ENCODE peak calls at places on chromosomes 6 and 20, in nine cellular contexts. R is putamen; L is stimulated activated CD8-positive, alpha-beta memory T cell treated with anti-CD3 and anti-CD28 coated beads, Interleukin-7, amount 100 ng/mL, for 48 hours; G is HuH-7.5; C is upper lobe of right lung; W is iris pigment epithelial cell; X is NCI-H1092 treated with DMSO at 0.1 percent for 48 hours; V is activated CD4-positive, alpha-beta T cell treated with anti-CD3 and anti-CD28 coated beads for 4 hours; N is glomerular endothelial cell. T is an unnamed sample.

GRCh38 chr6:30748301-30748769 is 4.0 kb upstream of the IER3 start:
- DNase-seq in C (no peak), L (no peak), R (no peak), X (no peak), W (no peak), V (no peak), N (no peak), G (no peak), T (no peak)

GRCh38 chr20:46610145-46610544 is 41.1 kb downstream of the SLC13A3 start:
- DNase-seq in C (no peak), R (no peak), X (no peak), G (no peak), W (no peak), V (no peak), L (no peak), N (no peak), T (no peak)

GRCh38 chr20:49562341-49563014 is 5.5 kb downstream of the PTGIS start:
- DNase-seq in R (peak), C (no peak), N (peak), G (no peak), V (no peak), X (no peak), W (peak), L (no peak), T (no peak)

GRCh38 chr6:169959129-169960002 is 207.9 kb downstream of the ERMARD start:
- DNase-seq in N (no peak), X (peak), G (no peak), R (no peak), W (no peak), L (no peak), C (peak), V (peak), T (no peak)

GRCh38 chr6:4714961-4715501 is 61.2 kb upstream of the CDYL start:
- DNase-seq in X (no peak), W (no peak), G (no peak), V (no peak), L (no peak), C (no peak), N (no peak), R (no peak), T (no peak)

GRCh38 chr6:74269601-74269860 is 573.5 kb downstream of the CD109 start:
- DNase-seq in G (no peak), C (no peak), R (no peak), V (no peak), W (no peak), X (no peak), L (no peak), N (no peak), T (no peak)

GRCh38 chr20:23084282-23084844 is 1.8 kb downstream of the CD93 start:
- DNase-seq in V (no peak), G (no peak), C (no peak), N (no peak), X (no peak), L (no peak), W (no peak), R (no peak), T (no peak)

GRCh38 chr6:32882879-32883250 is 28.9 kb downstream of the PSMB9 start:
- DNase-seq in R (no peak), V (no peak), W (peak), C (no peak), G (no peak), L (no peak), X (no peak), N (no peak), T (no peak)

GRCh38 chr6:164570791-164571190 is 738.6 kb downstream of the C6orf118 start:
- DNase-seq in N (no peak), C (no peak), V (no peak), G (no peak), W (no peak), R (no peak), X (no peak), L (no peak), T (no peak)

GRCh38 chr6:129865013-129865412 is 3.9 kb upstream of the TMEM244 start:
- DNase-seq in L (no peak), R (no peak), C (no peak), N (no peak), W (no peak), V (no peak), G (no peak), X (no peak), T (no peak)

GRCh38 chr20:63009044-63009961 is 2.5 kb upstream of the BHLHE23 start:
- DNase-seq in W (peak), C (peak), N (no peak), G (peak), R (peak), L (peak), V (peak), X (peak), T (peak)

GRCh38 chr20:57653910-57654309 is 33.7 kb upstream of the ZBP1 start:
- DNase-seq in C (peak), L (no peak), N (no peak), W (no peak), R (no peak), V (no peak), X (no peak), G (no peak), T (no peak)

GRCh38 chr6:151141685-151142084 is 98.1 kb upstream of the AKAP12 start:
- DNase-seq in R (no peak), V (no peak), G (no peak), N (peak), W (peak), L (no peak), C (no peak), X (no peak), T (no peak)

GRCh38 chr6:154096316-154096715 is 57.3 kb downstream of the OPRM1 start:
- DNase-seq in C (no peak), W (no peak), G (no peak), L (no peak), R (no peak), X (no peak), V (no peak), N (no peak), T (no peak)

GRCh38 chr6:15399651-15400470 is 154.0 kb downstream of the JARID2 start:
- DNase-seq in X (peak), L (no peak), W (peak), C (peak), V (no peak), G (peak), R (peak), N (no peak), T (peak)

GRCh38 chr6:5855787-5856186 is 150.9 kb downstream of the NRN1 start:
- DNase-seq in R (no peak), C (no peak), N (no peak), X (no peak), W (no peak), L (no peak), V (no peak), G (no peak), T (no peak)

GRCh38 chr20:41534842-41535241 is 83.3 kb downstream of the CHD6 start:
- DNase-seq in W (peak), V (no peak), G (no peak), N (no peak), L (no peak), C (no peak), R (no peak), X (no peak), T (no peak)

GRCh38 chr6:127618729-127619128 is 41.8 kb downstream of the C6orf58 start:
- DNase-seq in N (no peak), W (no peak), L (no peak), X (no peak), V (no peak), C (no peak), G (no peak), R (no peak), T (no peak)

GRCh38 chr20:10644458-10645204 is 29.2 kb downstream of the JAG1 start:
- DNase-seq in N (no peak), C (no peak), R (no peak), V (no peak), L (no peak), G (no peak), X (no peak), W (no peak), T (no peak)